ENCODE peak calls at places on chromosomes 4 and X, in ten cellular contexts. T, L, S, F, Z, G, Q, Y, N and J are unnamed samples.

GRCh38 chr4:70842761-70843435 is 3.2 kb upstream of the GRSF1 start:
- DNase-seq in T (no peak), L (no peak), S (peak; percentile 37), F (no peak), Z (no peak), G (no peak), Q (no peak), Y (no peak), N (no peak), J (no peak)

GRCh38 chr4:151227731-151228130 is 49.2 kb upstream of the PRSS48 start:
- DNase-seq in T (peak; percentile 37), L (no peak), S (no peak), F (no peak), Z (no peak), G (no peak), Q (no peak), Y (peak; percentile 78), N (no peak), J (peak; percentile 5)

GRCh38 chr4:62210521-62210920 is 1010.4 kb downstream of the ADGRL3 start:
- DNase-seq in T (no peak), L (no peak), S (no peak), F (no peak), Z (no peak), G (no peak), Q (no peak), Y (no peak), N (no peak), J (no peak)

GRCh38 chr4:127124919-127125318 is 507.8 kb upstream of the INTU start:
- DNase-seq in T (no peak), L (no peak), S (no peak), F (no peak), Z (no peak), G (no peak), Q (no peak), Y (peak; percentile 24), N (no peak), J (no peak)

GRCh38 chr4:164959896-164960295 is 17.6 kb downstream of the TRIM61 start:
- DNase-seq in T (peak; percentile 77), L (no peak), S (no peak), F (no peak), Z (no peak), G (no peak), Q (peak; percentile 40), Y (peak; percentile 22), N (no peak), J (no peak)

GRCh38 chr4:145481164-145481941 is at the start of gene SMAD1:
- DNase-seq in T (peak; percentile 32), L (peak; percentile 40), S (peak; percentile 77), F (no peak), Z (peak; percentile 90), G (no peak), Q (peak; percentile 54), Y (peak; percentile 82), N (peak; percentile 76), J (peak; percentile 51)

GRCh38 chr4:153248641-153249198 is 44.5 kb downstream of the TRIM2 start:
- DNase-seq in T (no peak), L (peak; percentile 50), S (no peak), F (no peak), Z (no peak), G (no peak), Q (no peak), Y (no peak), N (no peak), J (no peak)

GRCh38 chr4:16717266-16717970 is 181.0 kb downstream of the LDB2 start:
- DNase-seq in T (no peak), L (no peak), S (no peak), F (no peak), Z (no peak), G (no peak), Q (no peak), Y (peak; percentile 35), N (no peak), J (no peak)

GRCh38 chr4:13384055-13384454 is 100.1 kb downstream of the RAB28 start:
- DNase-seq in T (no peak), L (no peak), S (no peak), F (no peak), Z (no peak), G (no peak), Q (no peak), Y (no peak), N (no peak), J (no peak)

GRCh38 chrX:13252726-13253125 is 67.1 kb downstream of the ATXN3L start:
- DNase-seq in T (no peak), L (no peak), S (no peak), F (no peak), Z (no peak), G (no peak), Q (no peak), Y (peak; percentile 32), N (no peak), J (no peak)

GRCh38 chr4:1768367-1769034 is 24.6 kb upstream of the FGFR3 start:
- DNase-seq in T (no peak), L (no peak), S (no peak), F (no peak), Z (no peak), G (no peak), Q (no peak), Y (no peak), N (no peak), J (peak; percentile 78)

GRCh38 chr4:3371581-3372001 is 70.2 kb upstream of the HGFAC start:
- DNase-seq in T (no peak), L (no peak), S (peak; percentile 12), F (no peak), Z (no peak), G (no peak), Q (no peak), Y (peak; percentile 21), N (no peak), J (no peak)

GRCh38 chrX:29215251-29215650 is 628.0 kb downstream of the IL1RAPL1 start:
- DNase-seq in T (no peak), L (no peak), S (no peak), F (no peak), Z (no peak), G (no peak), Q (no peak), Y (peak; percentile 64), N (no peak), J (no peak)

GRCh38 chr4:78569291-78569821 is 17.8 kb downstream of the ANXA3 start:
- DNase-seq in T (peak; percentile 74), L (no peak), S (no peak), F (no peak), Z (no peak), G (no peak), Q (peak; percentile 38), Y (peak; percentile 82), N (no peak), J (no peak)